ENCODE peak calls at places on chromosomes 2 and 18, in nine cellular contexts. L, A, M, J, B, D, R, T and Y are unnamed samples.

GRCh38 chr2:10385933-10386773 is 62.0 kb downstream of the ODC1 start:
- ATAC-seq in L (no peak), A (no peak), M (no peak), J (no peak), B (peak; percentile 15), D (peak; percentile 46), R (no peak), T (peak; percentile 19), Y (no peak)

GRCh38 chr18:59087391-59087790 is 52.3 kb upstream of the SEC11C start:
- ATAC-seq in L (no peak), A (no peak), M (no peak), J (no peak), B (peak; percentile 64), D (no peak), R (peak; percentile 18), T (no peak), Y (no peak)

GRCh38 chr2:237563816-237564215 is 2.6 kb upstream of the PRLH start:
- ATAC-seq in L (no peak), A (no peak), M (no peak), J (no peak), B (no peak), D (no peak), R (peak; percentile 34), T (peak; percentile 16), Y (no peak)

GRCh38 chr2:24409700-24410556 is 49.6 kb upstream of the ITSN2 start:
- ATAC-seq in L (peak; percentile 82), A (peak; percentile 91), M (no peak), J (no peak), B (peak; percentile 87), D (peak; percentile 95), R (peak; percentile 85), T (peak; percentile 89), Y (peak; percentile 70)

GRCh38 chr2:101817488-101817887 is 120.0 kb downstream of the MAP4K4 start:
- ATAC-seq in L (no peak), A (no peak), M (no peak), J (no peak), B (no peak), D (no peak), R (no peak), T (no peak), Y (no peak)

GRCh38 chr2:1744446-1745170 is at the start of gene PXDN:
- ATAC-seq in L (peak; percentile 82), A (no peak), M (no peak), J (peak; percentile 72), B (no peak), D (no peak), R (peak; percentile 44), T (no peak), Y (no peak)

GRCh38 chr2:238670341-238670681 is 177.6 kb upstream of the TWIST2 start:
- ATAC-seq in L (no peak), A (no peak), M (no peak), J (no peak), B (peak; percentile 55), D (no peak), R (no peak), T (no peak), Y (no peak)

GRCh38 chr2:58965602-58966001 is 724.5 kb upstream of the FANCL start:
- ATAC-seq in L (no peak), A (no peak), M (no peak), J (no peak), B (no peak), D (no peak), R (no peak), T (no peak), Y (no peak)

GRCh38 chr2:241813080-241813805 is 4.2 kb downstream of the NEU4 start:
- ATAC-seq in L (no peak), A (peak; percentile 69), M (no peak), J (no peak), B (no peak), D (no peak), R (no peak), T (no peak), Y (no peak)

GRCh38 chr2:84323890-84324289 is 135.2 kb downstream of the SUCLG1 start:
- ATAC-seq in L (no peak), A (no peak), M (no peak), J (no peak), B (no peak), D (no peak), R (no peak), T (no peak), Y (no peak)